ENCODE peak calls at places on chromosomes 1 and 21, in nine cellular contexts. One of them, this sample, is unnamed.

GRCh38 chr1:235423214-235423652 is 56.0 kb downstream of the TBCE start:
- DNase-seq in hepatic stellate cell: no peak
- DNase-seq in stimulated activated CD4-positive, alpha-beta T cell treated with anti-CD3 and anti-CD28 coated beads, Interleukin-1b, Interleukin-23, amount 100 ng/mL, for 1 hour: no peak
- DNase-seq in ACHN: no peak
- DNase-seq in pons: no peak
- DNase-seq in effector CD4-positive, alpha-beta T cell: no peak
- DNase-seq in GM23338: peak; percentile 33
- DNase-seq in activated naive CD4-positive, alpha-beta T cell treated with anti-CD3 and anti-CD28 coated beads, Interleukin-2, amount 10 ng/mL, durations not matched to agents 7 days and 5 days: peak; percentile 41
- DNase-seq in right cardiac atrium: no peak
- DNase-seq in this sample: no peak

GRCh38 chr21:44711327-44712202 is at the start of gene TSPEAR:
- DNase-seq in hepatic stellate cell: no peak
- DNase-seq in stimulated activated CD4-positive, alpha-beta T cell treated with anti-CD3 and anti-CD28 coated beads, Interleukin-1b, Interleukin-23, amount 100 ng/mL, for 1 hour: no peak
- DNase-seq in ACHN: no peak
- DNase-seq in pons: no peak
- DNase-seq in effector CD4-positive, alpha-beta T cell: no peak
- DNase-seq in GM23338: peak; percentile 57
- DNase-seq in activated naive CD4-positive, alpha-beta T cell treated with anti-CD3 and anti-CD28 coated beads, Interleukin-2, amount 10 ng/mL, durations not matched to agents 7 days and 5 days: peak; percentile 20
- DNase-seq in right cardiac atrium: no peak
- DNase-seq in this sample: no peak

GRCh38 chr1:43453442-43454269 is at the start of gene HYI:
- DNase-seq in hepatic stellate cell: peak; percentile 89
- DNase-seq in stimulated activated CD4-positive, alpha-beta T cell treated with anti-CD3 and anti-CD28 coated beads, Interleukin-1b, Interleukin-23, amount 100 ng/mL, for 1 hour: peak; percentile 19
- DNase-seq in ACHN: peak; percentile 70
- DNase-seq in pons: peak; percentile 78
- DNase-seq in effector CD4-positive, alpha-beta T cell: peak; percentile 47
- DNase-seq in GM23338: peak; percentile 95
- DNase-seq in activated naive CD4-positive, alpha-beta T cell treated with anti-CD3 and anti-CD28 coated beads, Interleukin-2, amount 10 ng/mL, durations not matched to agents 7 days and 5 days: peak; percentile 87
- DNase-seq in right cardiac atrium: peak; percentile 86
- DNase-seq in this sample: peak; percentile 64

GRCh38 chr1:6624712-6625578 is at the start of gene THAP3:
- DNase-seq in hepatic stellate cell: peak; percentile 89
- DNase-seq in stimulated activated CD4-positive, alpha-beta T cell treated with anti-CD3 and anti-CD28 coated beads, Interleukin-1b, Interleukin-23, amount 100 ng/mL, for 1 hour: peak; percentile 82
- DNase-seq in ACHN: peak; percentile 82
- DNase-seq in pons: peak; percentile 68
- DNase-seq in effector CD4-positive, alpha-beta T cell: peak; percentile 92
- DNase-seq in GM23338: peak; percentile 93
- DNase-seq in activated naive CD4-positive, alpha-beta T cell treated with anti-CD3 and anti-CD28 coated beads, Interleukin-2, amount 10 ng/mL, durations not matched to agents 7 days and 5 days: peak; percentile 93
- DNase-seq in right cardiac atrium: peak; percentile 90
- DNase-seq in this sample: no peak

GRCh38 chr1:203523667-203524066 is 29.7 kb downstream of the OPTC start:
- DNase-seq in hepatic stellate cell: no peak
- DNase-seq in stimulated activated CD4-positive, alpha-beta T cell treated with anti-CD3 and anti-CD28 coated beads, Interleukin-1b, Interleukin-23, amount 100 ng/mL, for 1 hour: no peak
- DNase-seq in ACHN: no peak
- DNase-seq in pons: no peak
- DNase-seq in effector CD4-positive, alpha-beta T cell: no peak
- DNase-seq in GM23338: no peak
- DNase-seq in activated naive CD4-positive, alpha-beta T cell treated with anti-CD3 and anti-CD28 coated beads, Interleukin-2, amount 10 ng/mL, durations not matched to agents 7 days and 5 days: no peak
- DNase-seq in right cardiac atrium: no peak
- DNase-seq in this sample: no peak

GRCh38 chr1:48109390-48110009 is 112.3 kb upstream of the TRABD2B start:
- DNase-seq in hepatic stellate cell: peak; percentile 9
- DNase-seq in stimulated activated CD4-positive, alpha-beta T cell treated with anti-CD3 and anti-CD28 coated beads, Interleukin-1b, Interleukin-23, amount 100 ng/mL, for 1 hour: no peak
- DNase-seq in ACHN: peak; percentile 56
- DNase-seq in pons: peak; percentile 83
- DNase-seq in effector CD4-positive, alpha-beta T cell: no peak
- DNase-seq in GM23338: peak; percentile 82
- DNase-seq in activated naive CD4-positive, alpha-beta T cell treated with anti-CD3 and anti-CD28 coated beads, Interleukin-2, amount 10 ng/mL, durations not matched to agents 7 days and 5 days: no peak
- DNase-seq in right cardiac atrium: no peak
- DNase-seq in this sample: no peak

GRCh38 chr1:207565546-207566468 is 69.8 kb downstream of the CR1 start:
- DNase-seq in hepatic stellate cell: no peak
- DNase-seq in stimulated activated CD4-positive, alpha-beta T cell treated with anti-CD3 and anti-CD28 coated beads, Interleukin-1b, Interleukin-23, amount 100 ng/mL, for 1 hour: no peak
- DNase-seq in ACHN: peak; percentile 28
- DNase-seq in pons: peak; percentile 73
- DNase-seq in effector CD4-positive, alpha-beta T cell: no peak
- DNase-seq in GM23338: peak; percentile 57
- DNase-seq in activated naive CD4-positive, alpha-beta T cell treated with anti-CD3 and anti-CD28 coated beads, Interleukin-2, amount 10 ng/mL, durations not matched to agents 7 days and 5 days: peak; percentile 24
- DNase-seq in right cardiac atrium: no peak
- DNase-seq in this sample: no peak

GRCh38 chr1:202968895-202969295 is 1.8 kb upstream of the CYB5R1 start:
- DNase-seq in hepatic stellate cell: peak; percentile 78
- DNase-seq in stimulated activated CD4-positive, alpha-beta T cell treated with anti-CD3 and anti-CD28 coated beads, Interleukin-1b, Interleukin-23, amount 100 ng/mL, for 1 hour: no peak
- DNase-seq in ACHN: peak; percentile 83
- DNase-seq in pons: peak; percentile 93
- DNase-seq in effector CD4-positive, alpha-beta T cell: no peak
- DNase-seq in GM23338: peak; percentile 89
- DNase-seq in activated naive CD4-positive, alpha-beta T cell treated with anti-CD3 and anti-CD28 coated beads, Interleukin-2, amount 10 ng/mL, durations not matched to agents 7 days and 5 days: peak; percentile 52
- DNase-seq in right cardiac atrium: peak; percentile 36
- DNase-seq in this sample: no peak

GRCh38 chr21:41891132-41891531 is 12.0 kb upstream of the PRDM15 start:
- DNase-seq in hepatic stellate cell: no peak
- DNase-seq in stimulated activated CD4-positive, alpha-beta T cell treated with anti-CD3 and anti-CD28 coated beads, Interleukin-1b, Interleukin-23, amount 100 ng/mL, for 1 hour: no peak
- DNase-seq in ACHN: no peak
- DNase-seq in pons: no peak
- DNase-seq in effector CD4-positive, alpha-beta T cell: no peak
- DNase-seq in GM23338: no peak
- DNase-seq in activated naive CD4-positive, alpha-beta T cell treated with anti-CD3 and anti-CD28 coated beads, Interleukin-2, amount 10 ng/mL, durations not matched to agents 7 days and 5 days: no peak
- DNase-seq in right cardiac atrium: no peak
- DNase-seq in this sample: no peak

GRCh38 chr21:18499761-18500376 is 96.3 kb upstream of the TMPRSS15 start:
- DNase-seq in hepatic stellate cell: no peak
- DNase-seq in stimulated activated CD4-positive, alpha-beta T cell treated with anti-CD3 and anti-CD28 coated beads, Interleukin-1b, Interleukin-23, amount 100 ng/mL, for 1 hour: no peak
- DNase-seq in ACHN: peak; percentile 34
- DNase-seq in pons: peak; percentile 40
- DNase-seq in effector CD4-positive, alpha-beta T cell: no peak
- DNase-seq in GM23338: peak; percentile 78
- DNase-seq in activated naive CD4-positive, alpha-beta T cell treated with anti-CD3 and anti-CD28 coated beads, Interleukin-2, amount 10 ng/mL, durations not matched to agents 7 days and 5 days: peak; percentile 45
- DNase-seq in right cardiac atrium: peak; percentile 31
- DNase-seq in this sample: no peak

GRCh38 chr21:42568377-42568776 is 54.7 kb downstream of the SLC37A1 start:
- DNase-seq in hepatic stellate cell: no peak
- DNase-seq in stimulated activated CD4-positive, alpha-beta T cell treated with anti-CD3 and anti-CD28 coated beads, Interleukin-1b, Interleukin-23, amount 100 ng/mL, for 1 hour: no peak
- DNase-seq in ACHN: no peak
- DNase-seq in pons: no peak
- DNase-seq in effector CD4-positive, alpha-beta T cell: no peak
- DNase-seq in GM23338: no peak
- DNase-seq in activated naive CD4-positive, alpha-beta T cell treated with anti-CD3 and anti-CD28 coated beads, Interleukin-2, amount 10 ng/mL, durations not matched to agents 7 days and 5 days: no peak
- DNase-seq in right cardiac atrium: no peak
- DNase-seq in this sample: no peak

GRCh38 chr1:20248954-20249612 is 41.6 kb upstream of the VWA5B1 start:
- DNase-seq in hepatic stellate cell: no peak
- DNase-seq in stimulated activated CD4-positive, alpha-beta T cell treated with anti-CD3 and anti-CD28 coated beads, Interleukin-1b, Interleukin-23, amount 100 ng/mL, for 1 hour: no peak
- DNase-seq in ACHN: no peak
- DNase-seq in pons: no peak
- DNase-seq in effector CD4-positive, alpha-beta T cell: no peak
- DNase-seq in GM23338: no peak
- DNase-seq in activated naive CD4-positive, alpha-beta T cell treated with anti-CD3 and anti-CD28 coated beads, Interleukin-2, amount 10 ng/mL, durations not matched to agents 7 days and 5 days: peak; percentile 56
- DNase-seq in right cardiac atrium: no peak
- DNase-seq in this sample: no peak

GRCh38 chr21:33550772-33551660 is 8.2 kb downstream of the SON start:
- DNase-seq in hepatic stellate cell: no peak
- DNase-seq in stimulated activated CD4-positive, alpha-beta T cell treated with anti-CD3 and anti-CD28 coated beads, Interleukin-1b, Interleukin-23, amount 100 ng/mL, for 1 hour: no peak
- DNase-seq in ACHN: no peak
- DNase-seq in pons: no peak
- DNase-seq in effector CD4-positive, alpha-beta T cell: no peak
- DNase-seq in GM23338: no peak
- DNase-seq in activated naive CD4-positive, alpha-beta T cell treated with anti-CD3 and anti-CD28 coated beads, Interleukin-2, amount 10 ng/mL, durations not matched to agents 7 days and 5 days: no peak
- DNase-seq in right cardiac atrium: no peak
- DNase-seq in this sample: no peak

GRCh38 chr1:245348626-245349025 is 193.8 kb downstream of the KIF26B start:
- DNase-seq in hepatic stellate cell: no peak
- DNase-seq in stimulated activated CD4-positive, alpha-beta T cell treated with anti-CD3 and anti-CD28 coated beads, Interleukin-1b, Interleukin-23, amount 100 ng/mL, for 1 hour: no peak
- DNase-seq in ACHN: no peak
- DNase-seq in pons: no peak
- DNase-seq in effector CD4-positive, alpha-beta T cell: no peak
- DNase-seq in GM23338: no peak
- DNase-seq in activated naive CD4-positive, alpha-beta T cell treated with anti-CD3 and anti-CD28 coated beads, Interleukin-2, amount 10 ng/mL, durations not matched to agents 7 days and 5 days: no peak
- DNase-seq in right cardiac atrium: no peak
- DNase-seq in this sample: no peak

GRCh38 chr21:46052703-46053651 is 44.9 kb upstream of the COL6A2 start:
- DNase-seq in hepatic stellate cell: peak; percentile 35
- DNase-seq in stimulated activated CD4-positive, alpha-beta T cell treated with anti-CD3 and anti-CD28 coated beads, Interleukin-1b, Interleukin-23, amount 100 ng/mL, for 1 hour: no peak
- DNase-seq in ACHN: no peak
- DNase-seq in pons: no peak
- DNase-seq in effector CD4-positive, alpha-beta T cell: no peak
- DNase-seq in GM23338: no peak
- DNase-seq in activated naive CD4-positive, alpha-beta T cell treated with anti-CD3 and anti-CD28 coated beads, Interleukin-2, amount 10 ng/mL, durations not matched to agents 7 days and 5 days: no peak
- DNase-seq in right cardiac atrium: no peak
- DNase-seq in this sample: no peak

GRCh38 chr1:26696645-26697440 is 1.0 kb downstream of the ARID1A start:
- DNase-seq in hepatic stellate cell: no peak
- DNase-seq in stimulated activated CD4-positive, alpha-beta T cell treated with anti-CD3 and anti-CD28 coated beads, Interleukin-1b, Interleukin-23, amount 100 ng/mL, for 1 hour: peak; percentile 36
- DNase-seq in ACHN: no peak
- DNase-seq in pons: no peak
- DNase-seq in effector CD4-positive, alpha-beta T cell: peak; percentile 63
- DNase-seq in GM23338: no peak
- DNase-seq in activated naive CD4-positive, alpha-beta T cell treated with anti-CD3 and anti-CD28 coated beads, Interleukin-2, amount 10 ng/mL, durations not matched to agents 7 days and 5 days: peak; percentile 69
- DNase-seq in right cardiac atrium: peak; percentile 49
- DNase-seq in this sample: no peak

GRCh38 chr1:24847995-24848857 is 81.8 kb downstream of the RUNX3 start:
- DNase-seq in hepatic stellate cell: peak; percentile 81
- DNase-seq in stimulated activated CD4-positive, alpha-beta T cell treated with anti-CD3 and anti-CD28 coated beads, Interleukin-1b, Interleukin-23, amount 100 ng/mL, for 1 hour: peak; percentile 76
- DNase-seq in ACHN: peak; percentile 75
- DNase-seq in pons: peak; percentile 83
- DNase-seq in effector CD4-positive, alpha-beta T cell: peak; percentile 87
- DNase-seq in GM23338: peak; percentile 96
- DNase-seq in activated naive CD4-positive, alpha-beta T cell treated with anti-CD3 and anti-CD28 coated beads, Interleukin-2, amount 10 ng/mL, durations not matched to agents 7 days and 5 days: peak; percentile 92
- DNase-seq in right cardiac atrium: peak; percentile 93
- DNase-seq in this sample: no peak

GRCh38 chr1:104671684-104672353 is 922.1 kb downstream of the AMY1C start:
- DNase-seq in hepatic stellate cell: no peak
- DNase-seq in stimulated activated CD4-positive, alpha-beta T cell treated with anti-CD3 and anti-CD28 coated beads, Interleukin-1b, Interleukin-23, amount 100 ng/mL, for 1 hour: no peak
- DNase-seq in ACHN: no peak
- DNase-seq in pons: no peak
- DNase-seq in effector CD4-positive, alpha-beta T cell: no peak
- DNase-seq in GM23338: no peak
- DNase-seq in activated naive CD4-positive, alpha-beta T cell treated with anti-CD3 and anti-CD28 coated beads, Interleukin-2, amount 10 ng/mL, durations not matched to agents 7 days and 5 days: no peak
- DNase-seq in right cardiac atrium: no peak
- DNase-seq in this sample: no peak

GRCh38 chr1:9129391-9130041 is 614 bp upstream of the GPR157 start:
- DNase-seq in hepatic stellate cell: peak; percentile 60
- DNase-seq in stimulated activated CD4-positive, alpha-beta T cell treated with anti-CD3 and anti-CD28 coated beads, Interleukin-1b, Interleukin-23, amount 100 ng/mL, for 1 hour: peak; percentile 71
- DNase-seq in ACHN: peak; percentile 82
- DNase-seq in pons: peak; percentile 15
- DNase-seq in effector CD4-positive, alpha-beta T cell: peak; percentile 80
- DNase-seq in GM23338: peak; percentile 97
- DNase-seq in activated naive CD4-positive, alpha-beta T cell treated with anti-CD3 and anti-CD28 coated beads, Interleukin-2, amount 10 ng/mL, durations not matched to agents 7 days and 5 days: peak; percentile 88
- DNase-seq in right cardiac atrium: peak; percentile 90
- DNase-seq in this sample: no peak

GRCh38 chr1:2821970-2822620 is 20.6 kb upstream of the TTC34 start:
- DNase-seq in hepatic stellate cell: peak; percentile 40
- DNase-seq in stimulated activated CD4-positive, alpha-beta T cell treated with anti-CD3 and anti-CD28 coated beads, Interleukin-1b, Interleukin-23, amount 100 ng/mL, for 1 hour: peak; percentile 7
- DNase-seq in ACHN: no peak
- DNase-seq in pons: peak; percentile 4
- DNase-seq in effector CD4-positive, alpha-beta T cell: no peak
- DNase-seq in GM23338: peak; percentile 58
- DNase-seq in activated naive CD4-positive, alpha-beta T cell treated with anti-CD3 and anti-CD28 coated beads, Interleukin-2, amount 10 ng/mL, durations not matched to agents 7 days and 5 days: peak; percentile 67
- DNase-seq in right cardiac atrium: peak; percentile 58
- DNase-seq in this sample: no peak

GRCh38 chr1:223631367-223631977 is 34.0 kb downstream of the CAPN8 start:
- DNase-seq in hepatic stellate cell: no peak
- DNase-seq in stimulated activated CD4-positive, alpha-beta T cell treated with anti-CD3 and anti-CD28 coated beads, Interleukin-1b, Interleukin-23, amount 100 ng/mL, for 1 hour: no peak
- DNase-seq in ACHN: no peak
- DNase-seq in pons: no peak
- DNase-seq in effector CD4-positive, alpha-beta T cell: no peak
- DNase-seq in GM23338: no peak
- DNase-seq in activated naive CD4-positive, alpha-beta T cell treated with anti-CD3 and anti-CD28 coated beads, Interleukin-2, amount 10 ng/mL, durations not matched to agents 7 days and 5 days: no peak
- DNase-seq in right cardiac atrium: no peak
- DNase-seq in this sample: no peak

GRCh38 chr21:35328856-35329455 is 279.9 kb upstream of the RUNX1 start:
- DNase-seq in hepatic stellate cell: no peak
- DNase-seq in stimulated activated CD4-positive, alpha-beta T cell treated with anti-CD3 and anti-CD28 coated beads, Interleukin-1b, Interleukin-23, amount 100 ng/mL, for 1 hour: no peak
- DNase-seq in ACHN: no peak
- DNase-seq in pons: no peak
- DNase-seq in effector CD4-positive, alpha-beta T cell: no peak
- DNase-seq in GM23338: no peak
- DNase-seq in activated naive CD4-positive, alpha-beta T cell treated with anti-CD3 and anti-CD28 coated beads, Interleukin-2, amount 10 ng/mL, durations not matched to agents 7 days and 5 days: no peak
- DNase-seq in right cardiac atrium: no peak
- DNase-seq in this sample: no peak

GRCh38 chr21:33401617-33401967 is 1.6 kb upstream of the IFNGR2 start:
- DNase-seq in hepatic stellate cell: no peak
- DNase-seq in stimulated activated CD4-positive, alpha-beta T cell treated with anti-CD3 and anti-CD28 coated beads, Interleukin-1b, Interleukin-23, amount 100 ng/mL, for 1 hour: no peak
- DNase-seq in ACHN: no peak
- DNase-seq in pons: peak; percentile 39
- DNase-seq in effector CD4-positive, alpha-beta T cell: no peak
- DNase-seq in GM23338: no peak
- DNase-seq in activated naive CD4-positive, alpha-beta T cell treated with anti-CD3 and anti-CD28 coated beads, Interleukin-2, amount 10 ng/mL, durations not matched to agents 7 days and 5 days: no peak
- DNase-seq in right cardiac atrium: no peak
- DNase-seq in this sample: no peak

GRCh38 chr1:13908128-13908527 is 208.1 kb downstream of the PRDM2 start:
- DNase-seq in hepatic stellate cell: no peak
- DNase-seq in stimulated activated CD4-positive, alpha-beta T cell treated with anti-CD3 and anti-CD28 coated beads, Interleukin-1b, Interleukin-23, amount 100 ng/mL, for 1 hour: no peak
- DNase-seq in ACHN: no peak
- DNase-seq in pons: no peak
- DNase-seq in effector CD4-positive, alpha-beta T cell: no peak
- DNase-seq in GM23338: no peak
- DNase-seq in activated naive CD4-positive, alpha-beta T cell treated with anti-CD3 and anti-CD28 coated beads, Interleukin-2, amount 10 ng/mL, durations not matched to agents 7 days and 5 days: no peak
- DNase-seq in right cardiac atrium: no peak
- DNase-seq in this sample: no peak

GRCh38 chr1:97204468-97204867 is 482.9 kb downstream of the PTBP2 start:
- DNase-seq in hepatic stellate cell: no peak
- DNase-seq in stimulated activated CD4-positive, alpha-beta T cell treated with anti-CD3 and anti-CD28 coated beads, Interleukin-1b, Interleukin-23, amount 100 ng/mL, for 1 hour: no peak
- DNase-seq in ACHN: no peak
- DNase-seq in pons: no peak
- DNase-seq in effector CD4-positive, alpha-beta T cell: no peak
- DNase-seq in GM23338: no peak
- DNase-seq in activated naive CD4-positive, alpha-beta T cell treated with anti-CD3 and anti-CD28 coated beads, Interleukin-2, amount 10 ng/mL, durations not matched to agents 7 days and 5 days: no peak
- DNase-seq in right cardiac atrium: no peak
- DNase-seq in this sample: no peak

GRCh38 chr1:224245188-224245587 is 62.1 kb downstream of the DEGS1 start:
- DNase-seq in hepatic stellate cell: no peak
- DNase-seq in stimulated activated CD4-positive, alpha-beta T cell treated with anti-CD3 and anti-CD28 coated beads, Interleukin-1b, Interleukin-23, amount 100 ng/mL, for 1 hour: no peak
- DNase-seq in ACHN: no peak
- DNase-seq in pons: peak; percentile 88
- DNase-seq in effector CD4-positive, alpha-beta T cell: no peak
- DNase-seq in GM23338: no peak
- DNase-seq in activated naive CD4-positive, alpha-beta T cell treated with anti-CD3 and anti-CD28 coated beads, Interleukin-2, amount 10 ng/mL, durations not matched to agents 7 days and 5 days: peak; percentile 63
- DNase-seq in right cardiac atrium: peak; percentile 62
- DNase-seq in this sample: no peak

GRCh38 chr1:198598796-198599321 is 40.0 kb upstream of the PTPRC start:
- DNase-seq in hepatic stellate cell: no peak
- DNase-seq in stimulated activated CD4-positive, alpha-beta T cell treated with anti-CD3 and anti-CD28 coated beads, Interleukin-1b, Interleukin-23, amount 100 ng/mL, for 1 hour: no peak
- DNase-seq in ACHN: peak; percentile 92
- DNase-seq in pons: no peak
- DNase-seq in effector CD4-positive, alpha-beta T cell: no peak
- DNase-seq in GM23338: no peak
- DNase-seq in activated naive CD4-positive, alpha-beta T cell treated with anti-CD3 and anti-CD28 coated beads, Interleukin-2, amount 10 ng/mL, durations not matched to agents 7 days and 5 days: peak; percentile 22
- DNase-seq in right cardiac atrium: no peak
- DNase-seq in this sample: no peak

GRCh38 chr21:27192286-27192685 is 225.4 kb upstream of the ADAMTS5 start:
- DNase-seq in hepatic stellate cell: no peak
- DNase-seq in stimulated activated CD4-positive, alpha-beta T cell treated with anti-CD3 and anti-CD28 coated beads, Interleukin-1b, Interleukin-23, amount 100 ng/mL, for 1 hour: no peak
- DNase-seq in ACHN: no peak
- DNase-seq in pons: no peak
- DNase-seq in effector CD4-positive, alpha-beta T cell: no peak
- DNase-seq in GM23338: no peak
- DNase-seq in activated naive CD4-positive, alpha-beta T cell treated with anti-CD3 and anti-CD28 coated beads, Interleukin-2, amount 10 ng/mL, durations not matched to agents 7 days and 5 days: no peak
- DNase-seq in right cardiac atrium: no peak
- DNase-seq in this sample: no peak

This sample was measured in cerebellar nuclear complex.